ENCODE peak calls at places on chromosomes 7 and 10, in seven cellular contexts. L is HEK293T; O is sciatic nerve; K is stimulated activated CD8-positive, alpha-beta memory T cell treated with anti-CD3 and anti-CD28 coated beads, Interleukin-15, amount 100 ng/mL, for 48 hours; J is GM03348; P is HS-27A; R is ovary. H is an unnamed sample.

GRCh38 chr10:60316029-60316428 is 73.6 kb downstream of the ANK3 start:
- DNase-seq in R (no peak), J (no peak), K (no peak), P (no peak), O (no peak), L (no peak), H (no peak)

GRCh38 chr10:93471110-93471651 is 11.0 kb downstream of the MYOF start:
- DNase-seq in O (no peak), K (no peak), P (peak), L (no peak), J (peak), R (no peak), H (no peak)

GRCh38 chr7:28984631-28985030 is 26.5 kb upstream of the TRIL start:
- DNase-seq in P (no peak), O (no peak), J (peak), R (no peak), L (peak), K (no peak), H (no peak)

GRCh38 chr7:107115114-107115513 is 53.7 kb upstream of the HBP1 start:
- DNase-seq in J (no peak), K (no peak), R (no peak), O (no peak), P (no peak), L (no peak), H (no peak)

GRCh38 chr10:119769886-119770285 is 44.0 kb downstream of the INPP5F start:
- DNase-seq in J (peak), R (no peak), P (no peak), O (no peak), L (no peak), K (no peak), H (no peak)

GRCh38 chr7:94206295-94206694 is 188.4 kb upstream of the COL1A2 start:
- DNase-seq in L (no peak), R (no peak), J (peak), O (no peak), P (no peak), K (no peak), H (no peak)

GRCh38 chr10:86824151-86824550 is 67.7 kb downstream of the BMPR1A start:
- DNase-seq in R (no peak), L (no peak), K (no peak), P (no peak), J (no peak), O (no peak), H (no peak)

GRCh38 chr10:29646238-29646902 is 11.6 kb upstream of the SVIL start:
- DNase-seq in K (no peak), L (no peak), J (peak), O (no peak), R (no peak), P (no peak), H (no peak)